ENCODE peak calls at places on chromosomes 6 and 20, in four cellular contexts. N is GM12878, E is HepG2, O is SK-N-SH. G is an unnamed sample.

GRCh38 chr6:116034327-116034726 is 26.4 kb downstream of the FRK start:
- DNase-seq in E (no peak), N (no peak), O (no peak), G (peak)

GRCh38 chr6:168122011-168122410 is 43.0 kb upstream of the FRMD1 start:
- DNase-seq in N (no peak), O (no peak), E (no peak), G (no peak)

GRCh38 chr6:90068835-90069478 is 174.7 kb downstream of the GJA10 start:
- DNase-seq in N (no peak), O (no peak), E (no peak), G (no peak)

GRCh38 chr6:52574709-52575489 is 2.0 kb downstream of the TRAM2 start:
- DNase-seq in E (no peak), O (no peak), N (peak), G (no peak)

GRCh38 chr20:37379967-37380828 is 34.3 kb downstream of the SRC start:
- DNase-seq in N (no peak), O (peak), E (peak), G (peak)

GRCh38 chr6:10759312-10759839 is 11.8 kb downstream of the TMEM14B start:
- DNase-seq in N (no peak), O (peak), E (peak), G (peak)

GRCh38 chr6:11458509-11458908 is 79.0 kb upstream of the TMEM170B start:
- DNase-seq in N (no peak), O (no peak), E (no peak), G (no peak)

GRCh38 chr6:63804381-63804956 is 168.9 kb downstream of the PHF3 start:
- DNase-seq in N (no peak), O (peak), E (no peak), G (no peak)

GRCh38 chr6:38715016-38715809 is at the start of gene DNAH8:
- DNase-seq in E (no peak), O (peak), N (no peak), G (no peak)
- TF ChIP-seq PBX3 in E (no peak), O (no peak), N (no peak), G (no peak)

DNA sequence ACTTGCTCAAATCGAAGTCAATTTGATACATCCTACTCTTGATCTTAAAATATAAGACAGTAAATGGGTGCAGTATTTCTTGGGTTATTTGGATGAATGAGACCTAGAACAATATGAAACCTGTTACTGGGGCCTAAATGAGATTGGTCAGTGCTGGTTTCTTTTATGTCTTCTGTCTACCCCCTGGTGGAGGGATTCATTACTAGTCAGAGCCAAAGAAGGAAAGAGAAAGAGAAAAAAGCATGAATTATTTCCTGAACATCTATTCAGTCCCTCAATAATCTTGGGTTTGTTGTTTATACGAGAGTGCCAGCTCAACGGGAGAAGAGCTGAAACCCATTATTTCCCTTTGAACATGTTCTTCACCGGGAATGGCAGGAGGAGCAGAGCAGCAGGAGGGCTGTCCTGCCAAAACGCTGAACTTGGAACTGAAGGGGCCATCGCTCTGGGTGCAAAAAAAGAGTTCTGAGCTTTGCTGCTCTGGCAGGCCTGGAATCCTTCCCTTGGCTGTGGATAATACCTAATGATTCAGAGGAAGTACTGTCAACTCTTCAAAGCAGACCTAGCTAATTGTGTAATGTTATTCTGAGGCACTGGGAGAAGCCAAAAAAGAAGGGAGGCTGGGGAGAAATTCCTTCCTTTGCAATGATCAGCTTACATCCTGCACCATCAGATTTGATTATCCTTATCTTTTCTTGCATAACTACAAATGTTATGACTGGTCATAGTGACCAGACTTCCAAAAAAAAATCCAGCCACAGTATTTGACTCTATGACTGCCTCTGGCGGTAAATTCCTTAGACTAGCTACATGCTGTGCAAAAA is 72.0 kb downstream of the BLOC1S5 start:
- DNase-seq in E (peak), N (peak), O (peak), G (peak)
- TF ChIP-seq PBX3 in E (no peak), N (no peak), O (peak), G (no peak)

DNA sequence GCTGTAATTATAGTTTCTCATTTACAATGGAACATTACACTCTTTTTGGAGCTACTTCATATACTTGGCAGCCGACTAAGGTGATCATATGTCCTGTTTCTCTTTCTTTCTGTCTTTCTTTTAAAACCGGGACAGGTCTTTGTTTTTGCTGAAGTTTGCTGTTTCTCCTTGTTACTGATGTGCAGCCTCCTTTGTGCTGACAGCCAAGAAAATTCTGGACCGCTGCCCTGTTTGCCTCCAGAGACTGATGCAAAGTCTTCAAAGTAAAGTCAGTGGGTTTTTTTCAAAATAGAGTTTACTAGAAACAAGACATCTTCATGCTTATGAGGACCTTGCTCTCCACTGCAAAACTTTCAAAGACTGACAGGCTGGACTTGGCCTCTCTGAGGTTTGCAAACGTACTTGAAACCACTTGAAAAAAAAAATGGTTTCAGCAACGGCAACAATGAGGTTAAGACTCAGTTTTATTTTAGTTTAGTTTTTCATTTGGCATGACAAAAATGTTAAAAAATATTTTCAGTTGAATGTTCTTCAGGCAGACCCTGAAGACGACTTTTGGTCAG is 510.5 kb upstream of the MAP3K7 start:
- DNase-seq in N (no peak), E (no peak), O (no peak), G (no peak)
- TF ChIP-seq PBX3 in N (no peak), E (no peak), O (no peak), G (no peak)

DNA sequence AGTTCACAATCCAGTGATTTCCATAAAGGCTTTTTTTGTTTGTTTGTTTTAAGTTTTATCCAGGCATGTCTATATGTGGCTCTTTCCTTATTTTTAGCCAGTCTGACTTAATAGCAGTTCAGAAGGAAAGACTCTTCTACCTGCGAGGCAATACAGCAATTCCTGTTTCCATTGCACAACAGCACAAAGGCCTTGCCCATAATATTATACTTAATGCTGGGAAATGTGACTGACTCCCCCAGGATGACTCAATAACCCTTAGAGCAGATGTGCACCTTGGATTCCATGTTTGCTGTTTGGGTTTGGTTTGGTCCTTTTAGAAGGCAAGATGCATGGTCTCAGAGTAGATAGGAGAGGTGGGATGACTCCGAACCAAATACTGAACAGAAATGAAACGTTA is 184.1 kb downstream of the MTFR2 start:
- DNase-seq in E (no peak), N (no peak), O (no peak), G (no peak)
- TF ChIP-seq PBX3 in E (no peak), N (no peak), O (no peak), G (no peak)

GRCh38 chr20:57061058-57061900 is 205.2 kb downstream of the BMP7 start:
- DNase-seq in N (no peak), E (no peak), O (peak), G (peak)
- TF ChIP-seq PBX3 in N (no peak), E (no peak), O (no peak), G (no peak)

GRCh38 chr6:130050230-130050629 is 31.8 kb downstream of the L3MBTL3 start:
- DNase-seq in O (no peak), E (no peak), N (no peak), G (no peak)
- TF ChIP-seq PBX3 in O (no peak), E (no peak), N (no peak), G (no peak)

GRCh38 chr6:53947780-53948179 is 153.0 kb downstream of the LRRC1 start:
- DNase-seq in O (no peak), E (no peak), N (no peak), G (no peak)
- TF ChIP-seq PBX3 in O (no peak), E (no peak), N (no peak), G (no peak)

G was measured in A549.